ENCODE peak calls at places on chromosomes 1 and 21, in seven cellular contexts. One of them, this sample, is unnamed.

GRCh38 chr1:109501644-109502367 is 7.7 kb downstream of the AMIGO1 start:
- DNase-seq in RWPE2: no peak
- DNase-seq in A549: no peak
- DNase-seq in stomach: no peak
- DNase-seq in aorta: no peak
- DNase-seq in lower lobe of right lung: no peak
- DNase-seq in astrocyte: no peak
- DNase-seq in this sample: no peak

GRCh38 chr1:28078680-28079626 is 9.5 kb downstream of the EYA3 start:
- DNase-seq in RWPE2: no peak
- DNase-seq in A549: no peak
- DNase-seq in stomach: no peak
- DNase-seq in aorta: no peak
- DNase-seq in lower lobe of right lung: no peak
- DNase-seq in astrocyte: peak; percentile 93
- DNase-seq in this sample: no peak

GRCh38 chr21:30340714-30341573 is 3.5 kb upstream of the KRTAP27-1 start:
- DNase-seq in RWPE2: no peak
- DNase-seq in A549: peak; percentile 0
- DNase-seq in stomach: peak; percentile 56
- DNase-seq in aorta: no peak
- DNase-seq in lower lobe of right lung: peak; percentile 45
- DNase-seq in astrocyte: no peak
- DNase-seq in this sample: peak; percentile 2

GRCh38 chr1:209854196-209854595 is 26.4 kb downstream of the UTP25 start:
- DNase-seq in RWPE2: no peak
- DNase-seq in A549: no peak
- DNase-seq in stomach: no peak
- DNase-seq in aorta: no peak
- DNase-seq in lower lobe of right lung: no peak
- DNase-seq in astrocyte: no peak
- DNase-seq in this sample: no peak

GRCh38 chr1:243495442-243496172 is 239.8 kb downstream of the SDCCAG8 start:
- DNase-seq in RWPE2: no peak
- DNase-seq in A549: no peak
- DNase-seq in stomach: no peak
- DNase-seq in aorta: no peak
- DNase-seq in lower lobe of right lung: no peak
- DNase-seq in astrocyte: peak; percentile 61
- DNase-seq in this sample: no peak

GRCh38 chr1:33161061-33161681 is 20.7 kb downstream of the TRIM62 start:
- DNase-seq in RWPE2: no peak
- DNase-seq in A549: no peak
- DNase-seq in stomach: no peak
- DNase-seq in aorta: peak; percentile 85
- DNase-seq in lower lobe of right lung: no peak
- DNase-seq in astrocyte: peak; percentile 39
- DNase-seq in this sample: no peak

GRCh38 chr1:170664828-170665617 is 1.1 kb downstream of the PRRX1 start:
- DNase-seq in RWPE2: no peak
- DNase-seq in A549: no peak
- DNase-seq in stomach: no peak
- DNase-seq in aorta: peak; percentile 88
- DNase-seq in lower lobe of right lung: no peak
- DNase-seq in astrocyte: peak; percentile 38
- DNase-seq in this sample: no peak

GRCh38 chr1:10733967-10734366 is 62.5 kb downstream of the CASZ1 start:
- DNase-seq in RWPE2: no peak
- DNase-seq in A549: no peak
- DNase-seq in stomach: no peak
- DNase-seq in aorta: no peak
- DNase-seq in lower lobe of right lung: peak; percentile 81
- DNase-seq in astrocyte: no peak
- DNase-seq in this sample: no peak

GRCh38 chr1:97270508-97271307 is 549.1 kb downstream of the PTBP2 start:
- DNase-seq in RWPE2: no peak
- DNase-seq in A549: no peak
- DNase-seq in stomach: no peak
- DNase-seq in aorta: no peak
- DNase-seq in lower lobe of right lung: no peak
- DNase-seq in astrocyte: peak; percentile 79
- DNase-seq in this sample: no peak

GRCh38 chr1:37727186-37727585 is 34.9 kb downstream of the CDCA8 start:
- DNase-seq in RWPE2: no peak
- DNase-seq in A549: no peak
- DNase-seq in stomach: no peak
- DNase-seq in aorta: peak; percentile 63
- DNase-seq in lower lobe of right lung: no peak
- DNase-seq in astrocyte: no peak
- DNase-seq in this sample: no peak

GRCh38 chr1:217506878-217507277 is 124.0 kb downstream of the GPATCH2 start:
- DNase-seq in RWPE2: no peak
- DNase-seq in A549: no peak
- DNase-seq in stomach: no peak
- DNase-seq in aorta: no peak
- DNase-seq in lower lobe of right lung: no peak
- DNase-seq in astrocyte: peak; percentile 27
- DNase-seq in this sample: no peak

GRCh38 chr1:208235983-208236761 is 8.0 kb downstream of the PLXNA2 start:
- DNase-seq in RWPE2: no peak
- DNase-seq in A549: no peak
- DNase-seq in stomach: peak; percentile 48
- DNase-seq in aorta: peak; percentile 88
- DNase-seq in lower lobe of right lung: no peak
- DNase-seq in astrocyte: peak; percentile 76
- DNase-seq in this sample: no peak

GRCh38 chr1:98437540-98437939 is 224.0 kb upstream of the SNX7 start:
- DNase-seq in RWPE2: no peak
- DNase-seq in A549: no peak
- DNase-seq in stomach: no peak
- DNase-seq in aorta: no peak
- DNase-seq in lower lobe of right lung: no peak
- DNase-seq in astrocyte: no peak
- DNase-seq in this sample: no peak

GRCh38 chr1:117371436-117372151 is 4.3 kb downstream of the MAN1A2 start:
- DNase-seq in RWPE2: no peak
- DNase-seq in A549: no peak
- DNase-seq in stomach: no peak
- DNase-seq in aorta: no peak
- DNase-seq in lower lobe of right lung: no peak
- DNase-seq in astrocyte: peak; percentile 63
- DNase-seq in this sample: no peak

GRCh38 chr1:169161512-169162194 is 55.2 kb downstream of the ATP1B1 start:
- DNase-seq in RWPE2: no peak
- DNase-seq in A549: no peak
- DNase-seq in stomach: no peak
- DNase-seq in aorta: no peak
- DNase-seq in lower lobe of right lung: no peak
- DNase-seq in astrocyte: no peak
- DNase-seq in this sample: no peak

GRCh38 chr1:169160845-169161511 is 54.5 kb downstream of the ATP1B1 start:
- DNase-seq in RWPE2: no peak
- DNase-seq in A549: no peak
- DNase-seq in stomach: no peak
- DNase-seq in aorta: no peak
- DNase-seq in lower lobe of right lung: no peak
- DNase-seq in astrocyte: peak; percentile 58
- DNase-seq in this sample: no peak

GRCh38 chr1:169163059-169163458 is 56.6 kb downstream of the ATP1B1 start:
- DNase-seq in RWPE2: no peak
- DNase-seq in A549: no peak
- DNase-seq in stomach: no peak
- DNase-seq in aorta: no peak
- DNase-seq in lower lobe of right lung: no peak
- DNase-seq in astrocyte: peak; percentile 40
- DNase-seq in this sample: no peak
- H3K4me1 ChIP-seq in RWPE2: peaks cover 16% of the 10 kb centered on the region
- H3K4me1 ChIP-seq in A549: peaks cover 30% of the 10 kb centered on the region
- H3K4me1 ChIP-seq in stomach: peaks cover 4% of the 10 kb centered on the region
- H3K4me1 ChIP-seq in aorta: peaks cover 2% of the 10 kb centered on the region
- H3K4me1 ChIP-seq in lower lobe of right lung: no peaks in the 10 kb centered on the region
- H3K4me1 ChIP-seq in astrocyte: peaks cover 14% of the 10 kb centered on the region
- H3K4me1 ChIP-seq in this sample: no peaks in the 10 kb centered on the region

GRCh38 chr1:16115468-16116363 is 40.2 kb downstream of the EPHA2 start:
- DNase-seq in RWPE2: peak; percentile 46
- DNase-seq in A549: no peak
- DNase-seq in stomach: no peak
- DNase-seq in aorta: peak; percentile 40
- DNase-seq in lower lobe of right lung: peak; percentile 41
- DNase-seq in astrocyte: no peak
- DNase-seq in this sample: no peak
- H3K4me1 ChIP-seq in RWPE2: no peaks in the 10 kb centered on the region
- H3K4me1 ChIP-seq in A549: peaks cover 27% of the 10 kb centered on the region
- H3K4me1 ChIP-seq in stomach: peaks cover 2% of the 10 kb centered on the region
- H3K4me1 ChIP-seq in aorta: no peaks in the 10 kb centered on the region
- H3K4me1 ChIP-seq in lower lobe of right lung: peaks cover 5% of the 10 kb centered on the region
- H3K4me1 ChIP-seq in astrocyte: peaks cover 34% of the 10 kb centered on the region
- H3K4me1 ChIP-seq in this sample: peaks cover 33% of the 10 kb centered on the region

GRCh38 chr1:155964193-155964592 is 14.2 kb downstream of the ARHGEF2 start:
- DNase-seq in RWPE2: no peak
- DNase-seq in A549: no peak
- DNase-seq in stomach: no peak
- DNase-seq in aorta: no peak
- DNase-seq in lower lobe of right lung: no peak
- DNase-seq in astrocyte: no peak
- DNase-seq in this sample: no peak
- H3K4me1 ChIP-seq in RWPE2: peaks cover 22% of the 10 kb centered on the region
- H3K4me1 ChIP-seq in A549: peaks cover 58% of the 10 kb centered on the region
- H3K4me1 ChIP-seq in stomach: peaks cover 35% of the 10 kb centered on the region
- H3K4me1 ChIP-seq in aorta: no peaks in the 10 kb centered on the region
- H3K4me1 ChIP-seq in lower lobe of right lung: peaks cover 67% of the 10 kb centered on the region
- H3K4me1 ChIP-seq in astrocyte: peaks cover 46% of the 10 kb centered on the region
- H3K4me1 ChIP-seq in this sample: peaks cover 35% of the 10 kb centered on the region

DNA sequence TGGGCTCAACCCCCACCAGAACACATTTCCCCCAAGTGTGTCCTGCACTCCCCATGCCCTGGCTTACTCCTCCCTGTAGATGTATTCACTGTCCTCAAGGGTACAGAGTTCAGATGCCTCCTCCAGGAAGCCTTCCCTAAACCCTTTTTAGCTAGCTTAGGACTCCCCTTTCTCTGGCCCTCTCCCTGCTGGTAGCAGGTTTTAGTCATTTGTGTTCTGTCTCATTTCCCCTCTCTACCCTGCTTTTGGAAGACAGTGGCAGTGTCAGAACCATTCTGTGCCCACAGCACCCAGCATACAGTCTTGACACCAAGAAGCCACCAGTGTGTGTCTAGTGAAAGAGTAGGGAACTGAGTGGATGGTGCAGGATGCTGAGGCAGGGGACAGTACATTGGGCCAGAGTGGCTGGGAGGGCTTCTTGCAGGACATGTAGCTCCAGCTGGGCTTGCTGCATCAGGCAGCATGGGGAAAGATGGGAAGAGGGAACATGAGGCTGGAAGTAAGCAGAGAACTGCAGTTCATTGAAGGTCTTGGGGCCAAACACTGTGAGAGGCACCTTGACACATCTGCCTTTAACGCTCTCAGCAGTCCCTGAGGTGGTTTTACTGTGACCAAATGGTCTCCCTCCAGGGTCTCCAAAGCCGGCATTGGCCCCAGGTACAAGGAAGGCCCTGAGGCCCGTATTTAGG is 2.5 kb downstream of the FOXO6 start:
- DNase-seq in RWPE2: no peak
- DNase-seq in A549: no peak
- DNase-seq in stomach: no peak
- DNase-seq in aorta: no peak
- DNase-seq in lower lobe of right lung: no peak
- DNase-seq in astrocyte: no peak
- DNase-seq in this sample: no peak
- H3K4me1 ChIP-seq in RWPE2: peaks cover 18% of the 10 kb centered on the region
- H3K4me1 ChIP-seq in A549: peaks cover 21% of the 10 kb centered on the region
- H3K4me1 ChIP-seq in stomach: peaks cover 30% of the 10 kb centered on the region
- H3K4me1 ChIP-seq in aorta: no peaks in the 10 kb centered on the region
- H3K4me1 ChIP-seq in lower lobe of right lung: peaks cover 36% of the 10 kb centered on the region
- H3K4me1 ChIP-seq in astrocyte: peaks cover 32% of the 10 kb centered on the region
- H3K4me1 ChIP-seq in this sample: peaks cover 9% of the 10 kb centered on the region

GRCh38 chr1:156895927-156896326 is 2.4 kb downstream of the PEAR1 start:
- DNase-seq in RWPE2: no peak
- DNase-seq in A549: no peak
- DNase-seq in stomach: no peak
- DNase-seq in aorta: no peak
- DNase-seq in lower lobe of right lung: peak; percentile 16
- DNase-seq in astrocyte: no peak
- DNase-seq in this sample: no peak
- H3K4me1 ChIP-seq in RWPE2: peaks cover 35% of the 10 kb centered on the region
- H3K4me1 ChIP-seq in A549: peaks cover 70% of the 10 kb centered on the region
- H3K4me1 ChIP-seq in stomach: peaks cover 19% of the 10 kb centered on the region
- H3K4me1 ChIP-seq in aorta: no peaks in the 10 kb centered on the region
- H3K4me1 ChIP-seq in lower lobe of right lung: peaks cover 70% of the 10 kb centered on the region
- H3K4me1 ChIP-seq in astrocyte: peaks cover 75% of the 10 kb centered on the region
- H3K4me1 ChIP-seq in this sample: peaks cover 65% of the 10 kb centered on the region

This sample was measured in Panc1.